ENCODE peak calls at places on chromosomes 16 and 17, in seven cellular contexts. R is glomerular endothelial cell, T is skeletal muscle cell, J is neural progenitor cell, K is activated T-cell treated with anti-CD3 and anti-CD28 coated beads for 48 hours, U is NAMALWA, N is nephron progenitor cell. Q is an unnamed sample.

GRCh38 chr16:49400611-49401010 is 27.0 kb downstream of the C16orf78 start:
- DNase-seq in U (no peak), R (no peak), K (no peak), T (no peak), N (no peak), J (no peak), Q (no peak)

GRCh38 chr17:79005063-79005861 is 4.3 kb downstream of the CANT1 start:
- DNase-seq in T (no peak), K (no peak), U (no peak), R (no peak), J (no peak), N (no peak), Q (no peak)

GRCh38 chr16:23141959-23142740 is 7.1 kb downstream of the USP31 start:
- DNase-seq in J (no peak), K (no peak), U (no peak), R (no peak), T (no peak), N (no peak), Q (no peak)

GRCh38 chr16:70473446-70474319 is 19.3 kb downstream of the FCSK start:
- DNase-seq in J (no peak), K (no peak), R (no peak), T (no peak), U (peak; percentile 32), N (no peak), Q (peak; percentile 24)

GRCh38 chr16:56303880-56304279 is 112.6 kb downstream of the GNAO1 start:
- DNase-seq in K (no peak), U (no peak), R (no peak), T (no peak), J (no peak), N (no peak), Q (no peak)

GRCh38 chr17:50328926-50329325 is 17.0 kb upstream of the XYLT2 start:
- DNase-seq in J (no peak), R (no peak), T (no peak), N (no peak), U (no peak), K (no peak), Q (no peak)

GRCh38 chr16:58022601-58023371 is 2.8 kb upstream of the MMP15 start:
- DNase-seq in R (no peak), K (no peak), T (no peak), J (no peak), U (no peak), N (no peak), Q (no peak)

GRCh38 chr17:60149691-60150582 is at the start of gene CA4:
- DNase-seq in T (no peak), K (no peak), U (no peak), J (peak; percentile 73), N (peak; percentile 62), R (no peak), Q (no peak)

GRCh38 chr17:63930951-63931575 is 1.1 kb downstream of the CD79B start:
- DNase-seq in N (peak; percentile 50), R (no peak), J (peak; percentile 30), T (no peak), K (peak; percentile 50), U (peak; percentile 73), Q (peak; percentile 26)

GRCh38 chr17:1473841-1474240 is 17.8 kb upstream of the CRK start:
- DNase-seq in R (no peak), N (no peak), U (peak; percentile 60), T (no peak), K (no peak), J (no peak), Q (no peak)

Q was measured in RPMI8226.